ENCODE peak calls at places on chromosome 9, in four cellular contexts. One of them, this sample, is unnamed.

GRCh38 chr9:110452227-110452801 is 114.7 kb upstream of the TXNDC8 start:
- DNase-seq in left lung: no peak
- DNase-seq in BJ: no peak
- DNase-seq in fibroblast of pulmonary artery: peak
- DNase-seq in this sample: no peak

GRCh38 chr9:35105571-35106342 is 2.8 kb upstream of the STOML2 start:
- DNase-seq in fibroblast of pulmonary artery: no peak
- DNase-seq in left lung: no peak
- DNase-seq in BJ: no peak
- DNase-seq in this sample: no peak

GRCh38 chr9:38295751-38296150 is 96.8 kb upstream of the ALDH1B1 start:
- DNase-seq in fibroblast of pulmonary artery: no peak
- DNase-seq in left lung: no peak
- DNase-seq in BJ: no peak
- DNase-seq in this sample: no peak

GRCh38 chr9:122127396-122127798 is 32.2 kb downstream of the NDUFA8 start:
- DNase-seq in BJ: no peak
- DNase-seq in fibroblast of pulmonary artery: no peak
- DNase-seq in left lung: no peak
- DNase-seq in this sample: no peak

GRCh38 chr9:134775552-134775951 is 105.1 kb upstream of the FCN2 start:
- DNase-seq in left lung: no peak
- DNase-seq in BJ: peak
- DNase-seq in fibroblast of pulmonary artery: peak
- DNase-seq in this sample: no peak

GRCh38 chr9:14315754-14316573 is 2.0 kb upstream of the NFIB start:
- DNase-seq in BJ: no peak
- DNase-seq in fibroblast of pulmonary artery: peak
- DNase-seq in left lung: peak
- DNase-seq in this sample: no peak

GRCh38 chr9:33452828-33453271 is 5.5 kb upstream of the AQP3 start:
- DNase-seq in BJ: no peak
- DNase-seq in left lung: peak
- DNase-seq in fibroblast of pulmonary artery: peak
- DNase-seq in this sample: peak

GRCh38 chr9:31715250-31715649 is 669.2 kb upstream of the ACO1 start:
- DNase-seq in left lung: no peak
- DNase-seq in fibroblast of pulmonary artery: peak
- DNase-seq in BJ: no peak
- DNase-seq in this sample: no peak

GRCh38 chr9:92406506-92406905 is 2.1 kb upstream of the OGN start:
- DNase-seq in BJ: no peak
- DNase-seq in fibroblast of pulmonary artery: peak
- DNase-seq in left lung: no peak
- DNase-seq in this sample: no peak

GRCh38 chr9:88997646-88998045 is 6.4 kb downstream of the S1PR3 start:
- DNase-seq in left lung: peak
- DNase-seq in fibroblast of pulmonary artery: no peak
- DNase-seq in BJ: no peak
- DNase-seq in this sample: no peak

GRCh38 chr9:116693233-116693731 is 6.2 kb downstream of the TRIM32 start:
- DNase-seq in left lung: no peak
- DNase-seq in fibroblast of pulmonary artery: peak
- DNase-seq in BJ: no peak
- DNase-seq in this sample: no peak

GRCh38 chr9:126986506-126986951 is 71.9 kb downstream of the RALGPS1 start:
- DNase-seq in fibroblast of pulmonary artery: no peak
- DNase-seq in left lung: no peak
- DNase-seq in BJ: no peak
- DNase-seq in this sample: no peak

GRCh38 chr9:761155-761792 is 80.2 kb upstream of the DMRT1 start:
- DNase-seq in BJ: no peak
- DNase-seq in left lung: no peak
- DNase-seq in fibroblast of pulmonary artery: peak
- DNase-seq in this sample: no peak

GRCh38 chr9:110444911-110445310 is 107.2 kb upstream of the TXNDC8 start:
- DNase-seq in left lung: no peak
- DNase-seq in fibroblast of pulmonary artery: peak
- DNase-seq in BJ: no peak
- DNase-seq in this sample: no peak

GRCh38 chr9:72997387-72997995 is 44.6 kb upstream of the ALDH1A1 start:
- DNase-seq in fibroblast of pulmonary artery: no peak
- DNase-seq in left lung: peak
- DNase-seq in BJ: no peak
- DNase-seq in this sample: no peak

GRCh38 chr9:134623408-134624066 is 18.1 kb upstream of the COL5A1 start:
- DNase-seq in fibroblast of pulmonary artery: no peak
- DNase-seq in BJ: no peak
- DNase-seq in left lung: peak
- DNase-seq in this sample: no peak

GRCh38 chr9:126038790-126039189 is 287.8 kb upstream of the MVB12B start:
- DNase-seq in fibroblast of pulmonary artery: no peak
- DNase-seq in left lung: no peak
- DNase-seq in BJ: no peak
- DNase-seq in this sample: no peak

GRCh38 chr9:101849102-101849707 is 110.8 kb upstream of the GRIN3A start:
- DNase-seq in left lung: no peak
- DNase-seq in fibroblast of pulmonary artery: no peak
- DNase-seq in BJ: no peak
- DNase-seq in this sample: no peak

GRCh38 chr9:94981661-94982060 is 255.2 kb downstream of the AOPEP start:
- DNase-seq in BJ: no peak
- DNase-seq in fibroblast of pulmonary artery: no peak
- DNase-seq in left lung: no peak
- DNase-seq in this sample: no peak

GRCh38 chr9:31629292-31629691 is 755.2 kb upstream of the ACO1 start:
- DNase-seq in left lung: no peak
- DNase-seq in BJ: no peak
- DNase-seq in fibroblast of pulmonary artery: no peak
- DNase-seq in this sample: no peak

GRCh38 chr9:121189660-121190059 is 12.0 kb downstream of the RAB14 start:
- DNase-seq in BJ: no peak
- DNase-seq in left lung: no peak
- DNase-seq in fibroblast of pulmonary artery: no peak
- DNase-seq in this sample: no peak

GRCh38 chr9:93119953-93120845 is 13.9 kb downstream of the NINJ1 start:
- DNase-seq in fibroblast of pulmonary artery: peak
- DNase-seq in left lung: peak
- DNase-seq in BJ: peak
- DNase-seq in this sample: peak

GRCh38 chr9:33506626-33507370 is 17.3 kb upstream of the ANKRD18B start:
- DNase-seq in left lung: no peak
- DNase-seq in BJ: peak
- DNase-seq in fibroblast of pulmonary artery: peak
- DNase-seq in this sample: peak

GRCh38 chr9:127065592-127065991 is 56.8 kb downstream of the ANGPTL2 start:
- DNase-seq in BJ: peak
- DNase-seq in fibroblast of pulmonary artery: peak
- DNase-seq in left lung: no peak
- DNase-seq in this sample: no peak

GRCh38 chr9:124347968-124348358 is 67.3 kb downstream of the PSMB7 start:
- DNase-seq in BJ: no peak
- DNase-seq in left lung: peak
- DNase-seq in fibroblast of pulmonary artery: no peak
- DNase-seq in this sample: no peak

GRCh38 chr9:124502711-124503702 is 4.2 kb downstream of the NR5A1 start:
- DNase-seq in fibroblast of pulmonary artery: peak
- DNase-seq in left lung: peak
- DNase-seq in BJ: no peak
- DNase-seq in this sample: no peak

GRCh38 chr9:34687631-34688030 is 3.4 kb downstream of the CCL19 start:
- DNase-seq in BJ: no peak
- DNase-seq in left lung: no peak
- DNase-seq in fibroblast of pulmonary artery: no peak
- DNase-seq in this sample: no peak

GRCh38 chr9:132637351-132637750 is 32.4 kb downstream of the DDX31 start:
- DNase-seq in BJ: no peak
- DNase-seq in left lung: no peak
- DNase-seq in fibroblast of pulmonary artery: no peak
- DNase-seq in this sample: no peak

GRCh38 chr9:81116340-81117207 is 572.8 kb downstream of the TLE1 start:
- DNase-seq in left lung: no peak
- DNase-seq in fibroblast of pulmonary artery: no peak
- DNase-seq in BJ: no peak
- DNase-seq in this sample: peak

GRCh38 chr9:123291736-123292135 is 23.4 kb upstream of the STRBP start:
- DNase-seq in fibroblast of pulmonary artery: no peak
- DNase-seq in BJ: no peak
- DNase-seq in left lung: no peak
- DNase-seq in this sample: no peak

GRCh38 chr9:37591775-37592107 is 656 bp downstream of the TOMM5 start:
- DNase-seq in BJ: no peak
- DNase-seq in left lung: no peak
- DNase-seq in fibroblast of pulmonary artery: peak
- DNase-seq in this sample: no peak

GRCh38 chr9:15469862-15470261 is 40.9 kb downstream of the PSIP1 start:
- DNase-seq in BJ: no peak
- DNase-seq in fibroblast of pulmonary artery: peak
- DNase-seq in left lung: no peak
- DNase-seq in this sample: no peak

GRCh38 chr9:106312913-106313312 is 550.1 kb upstream of the ZNF462 start:
- DNase-seq in BJ: no peak
- DNase-seq in left lung: no peak
- DNase-seq in fibroblast of pulmonary artery: no peak
- DNase-seq in this sample: no peak

GRCh38 chr9:35313911-35314310 is 152.1 kb downstream of the UNC13B start:
- DNase-seq in fibroblast of pulmonary artery: no peak
- DNase-seq in left lung: no peak
- DNase-seq in BJ: no peak
- DNase-seq in this sample: no peak

GRCh38 chr9:99241106-99241505 is 19.0 kb downstream of the SEC61B start:
- DNase-seq in BJ: no peak
- DNase-seq in fibroblast of pulmonary artery: no peak
- DNase-seq in left lung: no peak
- DNase-seq in this sample: no peak
- TF ChIP-seq CTCF in BJ: no peak
- TF ChIP-seq CTCF in fibroblast of pulmonary artery: no peak
- TF ChIP-seq CTCF in left lung: no peak
- TF ChIP-seq CTCF in this sample: no peak

GRCh38 chr9:128881627-128881883 is 195 bp downstream of the KYAT1 start:
- DNase-seq in BJ: no peak
- DNase-seq in fibroblast of pulmonary artery: no peak
- DNase-seq in left lung: no peak
- DNase-seq in this sample: no peak
- H3K4me3 ChIP-seq in BJ: peak
- H3K4me3 ChIP-seq in fibroblast of pulmonary artery: peak
- H3K4me3 ChIP-seq in left lung: peak
- H3K4me3 ChIP-seq in this sample: peak

DNA sequence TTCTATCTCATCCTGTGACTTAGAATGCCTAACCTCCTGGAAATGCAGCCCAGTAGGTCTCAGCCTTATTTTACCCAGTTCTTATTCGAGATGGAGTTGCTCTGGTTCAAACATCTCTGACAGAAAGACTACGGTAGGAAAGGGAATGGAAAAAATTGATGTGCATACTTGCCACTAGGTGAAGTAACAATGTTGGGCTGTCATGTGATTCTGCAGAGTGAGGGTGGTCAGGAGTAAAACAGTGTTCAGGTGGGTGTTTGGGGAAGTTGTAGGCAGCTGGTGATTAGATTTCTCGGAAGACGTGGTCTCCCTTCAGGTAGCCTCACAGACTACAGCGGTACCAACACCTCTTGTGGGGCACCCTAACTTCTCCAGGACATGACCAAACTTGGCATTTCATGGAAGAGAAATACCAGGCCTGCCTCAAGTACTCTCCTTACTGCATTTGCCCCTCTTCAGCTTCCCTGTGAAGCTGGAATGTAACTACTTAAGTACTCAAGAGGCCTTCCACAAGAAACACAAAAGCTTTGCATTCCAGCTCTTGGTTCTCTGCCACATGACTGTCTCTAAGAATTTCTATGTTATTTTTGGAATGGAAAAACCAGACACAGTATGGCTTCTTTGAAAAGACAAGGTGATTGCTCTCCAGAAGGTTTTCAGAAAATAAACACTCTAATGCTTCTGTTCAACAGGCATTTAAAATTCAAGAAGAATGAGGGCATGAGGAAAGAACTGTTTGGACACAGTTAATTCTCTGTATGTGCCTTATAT is 17.4 kb upstream of the ENTREP1 start:
- DNase-seq in fibroblast of pulmonary artery: peak
- DNase-seq in BJ: peak
- DNase-seq in left lung: no peak
- DNase-seq in this sample: no peak
- TF ChIP-seq CTCF in fibroblast of pulmonary artery: no peak
- TF ChIP-seq CTCF in BJ: no peak
- TF ChIP-seq CTCF in left lung: no peak
- TF ChIP-seq CTCF in this sample: no peak

DNA sequence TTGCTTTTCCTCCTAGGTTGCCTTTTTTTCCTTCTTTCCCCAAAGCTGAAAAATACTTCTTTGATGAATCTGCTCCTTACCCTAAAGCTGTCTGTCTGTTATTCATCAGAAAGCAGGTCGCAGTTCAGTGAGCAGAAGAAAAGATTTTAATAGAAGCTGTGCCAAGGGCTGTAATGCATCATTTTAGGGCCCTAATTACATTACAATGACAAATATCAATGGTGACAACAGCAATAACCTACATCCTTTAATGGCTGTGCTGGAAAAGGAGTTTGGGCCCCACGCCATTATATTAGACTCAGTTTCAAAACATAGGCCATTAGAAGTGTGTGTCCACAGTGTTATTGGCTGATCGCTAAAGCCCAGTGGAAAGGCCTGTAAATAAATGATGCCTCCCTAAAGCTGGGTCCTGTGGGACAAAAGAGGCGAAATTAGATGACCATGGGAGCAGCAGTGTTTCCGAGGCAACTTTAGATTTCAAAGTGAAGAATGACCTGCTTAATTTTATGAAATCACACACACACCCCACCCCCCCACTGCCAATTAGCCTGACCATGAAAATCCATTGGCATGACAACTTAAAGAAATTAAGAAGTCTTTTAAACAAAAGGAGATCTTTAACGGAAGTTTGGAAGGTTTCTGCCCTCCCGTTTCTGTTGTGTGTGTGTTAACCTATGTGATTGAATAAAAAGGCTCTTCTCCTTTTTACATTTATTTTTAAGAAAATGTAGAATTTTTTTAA is 38.4 kb downstream of the TLE4 start:
- DNase-seq in BJ: peak
- DNase-seq in left lung: no peak
- DNase-seq in fibroblast of pulmonary artery: no peak
- DNase-seq in this sample: peak
- H3K4me3 ChIP-seq in BJ: no peak
- H3K4me3 ChIP-seq in left lung: no peak
- H3K4me3 ChIP-seq in fibroblast of pulmonary artery: no peak
- H3K4me3 ChIP-seq in this sample: peak

GRCh38 chr9:4592325-4592724 is 69.8 kb upstream of the PLPP6 start:
- DNase-seq in BJ: no peak
- DNase-seq in left lung: no peak
- DNase-seq in fibroblast of pulmonary artery: no peak
- DNase-seq in this sample: no peak
- TF ChIP-seq CTCF in BJ: no peak
- TF ChIP-seq CTCF in left lung: no peak
- TF ChIP-seq CTCF in fibroblast of pulmonary artery: no peak
- TF ChIP-seq CTCF in this sample: no peak

This sample was measured in HFF-Myc.